ENCODE peak calls at places on chromosomes 5 and 9, in four cellular contexts. X is IMR-90, Q is Peyer's patch, Y is cardiac muscle cell. D is an unnamed sample.

GRCh38 chr5:76299592-76299991 is 103.5 kb upstream of the IQGAP2 start:
- DNase-seq in X (no peak), Y (no peak), Q (no peak), D (no peak)

GRCh38 chr9:80496901-80497565 is 925.3 kb downstream of the TLE4 start:
- DNase-seq in Y (no peak), Q (no peak), X (no peak), D (no peak)

GRCh38 chr5:77987331-77987730 is 211.2 kb upstream of the TBCA start:
- DNase-seq in X (no peak), Q (no peak), Y (no peak), D (peak)

GRCh38 chr9:15244001-15244441 is 63.0 kb downstream of the TTC39B start:
- DNase-seq in Y (no peak), X (peak), Q (no peak), D (no peak)

GRCh38 chr9:6782378-6782777 is 24.6 kb downstream of the KDM4C start:
- DNase-seq in X (no peak), Q (no peak), Y (no peak), D (no peak)

GRCh38 chr5:181035991-181036815 is 3.9 kb upstream of the BTNL9 start:
- DNase-seq in X (no peak), Y (no peak), Q (no peak), D (no peak)

GRCh38 chr9:11149065-11149464 is 536.3 kb upstream of the PTPRD start:
- DNase-seq in Y (no peak), Q (no peak), X (no peak), D (peak)

GRCh38 chr5:95390812-95391492 is at the start of gene FAM81B:
- DNase-seq in Y (no peak), X (peak), Q (no peak), D (no peak)

GRCh38 chr9:86126998-86127972 is 27.9 kb upstream of the GOLM1 start:
- DNase-seq in Y (peak), X (peak), Q (no peak), D (no peak)

GRCh38 chr5:118043531-118043930 is 944.8 kb downstream of the DTWD2 start:
- DNase-seq in Q (no peak), X (no peak), Y (no peak), D (no peak)

GRCh38 chr5:149804478-149805450 is 74.7 kb downstream of the PPARGC1B start:
- DNase-seq in Y (no peak), Q (no peak), X (no peak), D (no peak)

DNA sequence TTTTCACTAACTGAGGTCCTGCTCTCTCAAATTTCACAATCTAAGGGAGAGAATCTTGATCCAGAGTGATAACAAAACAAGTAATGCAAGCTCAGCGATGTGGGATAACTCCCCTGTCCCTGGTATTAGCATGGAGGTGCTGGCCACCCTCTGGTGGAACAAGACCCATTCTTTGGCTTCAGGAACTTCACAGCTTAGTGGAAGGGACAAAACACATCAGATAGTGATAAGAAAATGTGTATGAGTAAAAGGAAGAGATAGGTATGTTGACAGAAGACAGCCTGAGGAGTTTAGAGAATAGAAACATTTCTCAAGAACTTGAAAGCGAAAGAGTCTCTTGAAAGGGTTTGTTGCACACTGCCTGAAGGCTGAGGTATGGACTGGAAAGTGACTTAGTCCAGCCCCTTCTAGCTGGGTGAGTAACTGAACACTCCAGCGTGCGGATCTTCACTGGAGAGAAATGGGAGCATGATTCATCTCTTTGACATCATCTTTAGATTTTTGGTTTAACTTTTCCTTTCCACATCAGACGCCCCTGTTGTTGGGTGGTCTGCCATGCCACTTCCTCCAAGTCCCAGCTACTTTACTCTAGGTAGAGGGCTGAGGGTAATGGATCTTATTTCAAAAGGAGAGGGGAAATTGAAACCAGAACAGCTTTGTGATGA is 25.4 kb upstream of the ZSWIM6 start:
- DNase-seq in Y (no peak), Q (no peak), X (peak), D (no peak)
- H3K4me3 ChIP-seq in Y (no peak), Q (no peak), X (peak), D (no peak)

GRCh38 chr5:132073231-132074013 is at the start of gene CSF2:
- DNase-seq in X (peak), Y (no peak), Q (no peak), D (no peak)
- H3K4me3 ChIP-seq in X (no peak), Y (no peak), Q (no peak), D (no peak)

GRCh38 chr9:121122450-121123032 is 47.8 kb downstream of the CNTRL start:
- DNase-seq in X (no peak), Y (no peak), Q (no peak), D (no peak)
- H3K4me3 ChIP-seq in X (peak), Y (peak), Q (peak), D (no peak)

GRCh38 chr5:167451091-167451490 is 840.4 kb upstream of the WWC1 start:
- DNase-seq in Q (no peak), X (no peak), Y (no peak), D (no peak)
- H3K4me3 ChIP-seq in Q (no peak), X (no peak), Y (no peak), D (no peak)

DNA sequence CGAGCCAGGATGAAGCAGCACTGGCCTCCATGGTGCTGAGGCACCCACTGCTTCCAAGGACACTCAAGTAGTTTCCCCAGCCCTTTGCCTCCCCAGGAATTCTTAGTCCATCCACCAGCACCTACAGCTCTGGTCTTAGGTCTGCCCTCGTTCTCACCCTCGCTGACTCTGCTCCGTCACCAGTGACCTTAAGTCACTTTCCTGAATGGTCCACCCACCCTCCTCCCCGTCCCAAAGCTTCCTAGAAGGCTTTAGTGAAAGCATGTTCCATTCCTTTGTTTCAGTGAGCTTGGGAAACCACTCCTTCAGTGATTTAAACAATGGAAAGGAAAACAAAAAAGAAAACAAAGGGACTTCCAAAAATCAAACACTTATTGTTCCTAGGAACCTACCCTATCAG is 54.6 kb upstream of the MAP3K1 start:
- DNase-seq in Q (no peak), Y (no peak), X (no peak), D (no peak)
- H3K4me3 ChIP-seq in Q (no peak), Y (no peak), X (no peak), D (no peak)

DNA sequence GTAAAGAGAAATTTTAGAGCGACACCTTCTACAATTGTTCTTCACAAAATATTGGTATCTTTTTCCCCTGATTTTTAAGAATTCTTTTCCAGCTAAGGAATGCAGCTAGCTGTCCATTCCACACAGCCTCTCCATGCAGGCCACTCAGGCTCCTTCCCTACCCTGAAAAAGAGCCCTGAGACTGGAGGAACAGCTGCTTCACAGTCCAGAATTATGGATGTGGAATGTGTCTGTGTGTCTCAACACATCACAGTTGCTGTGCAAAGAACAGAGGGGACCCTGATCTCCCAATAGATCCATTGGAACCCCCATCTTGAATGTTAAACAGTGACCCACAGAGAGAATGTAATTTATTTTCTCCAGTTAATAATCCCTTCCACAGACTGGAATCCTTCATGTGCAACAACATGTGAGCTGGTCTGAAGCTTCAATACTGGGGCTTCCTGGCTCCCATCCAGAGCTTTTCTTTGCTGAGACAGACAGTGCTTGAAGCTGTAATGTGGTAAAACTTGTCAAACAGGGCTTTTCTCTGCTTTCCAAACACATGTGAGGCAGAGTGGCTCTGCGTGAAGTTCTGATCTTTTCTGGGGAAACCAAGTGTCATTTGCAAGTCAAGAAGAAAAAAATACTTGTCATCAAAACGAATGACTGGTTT is 53.3 kb upstream of the SMC5 start:
- DNase-seq in X (no peak), Q (no peak), Y (no peak), D (no peak)
- H3K4me3 ChIP-seq in X (no peak), Q (no peak), Y (no peak), D (no peak)

D was measured in WERI-Rb-1.